ENCODE peak calls at places on chromosomes 3 and 15, in six cellular contexts. H, D, A, T, U and F are unnamed samples. For H3K9me3 and H3K27me3, the result is how much of the 10 kb centered on the place peaks cover.

GRCh38 chr3:90062018-90062417 is 954.6 kb downstream of the EPHA3 start:
- DNase-seq in H (no peak), D (no peak), A (peak), T (no peak), U (no peak), F (no peak)

GRCh38 chr15:79373728-79374127 is 58.4 kb upstream of the MINAR1 start:
- DNase-seq in H (no peak), D (no peak), A (no peak), T (no peak), U (no peak), F (no peak)

GRCh38 chr3:99878005-99878404 is 60.3 kb downstream of the CMSS1 start:
- DNase-seq in H (no peak), D (no peak), A (peak), T (no peak), U (peak), F (no peak)

GRCh38 chr15:78056714-78057269 is 20.7 kb downstream of the TBC1D2B start:
- DNase-seq in H (no peak), D (no peak), A (peak), T (no peak), U (no peak), F (no peak)

GRCh38 chr15:60590935-60591490 is 112.1 kb upstream of the ICE2 start:
- DNase-seq in H (peak), D (peak), A (peak), T (peak), U (peak), F (peak)

GRCh38 chr3:31848921-31849320 is 132.1 kb downstream of the OSBPL10 start:
- DNase-seq in H (no peak), D (no peak), A (no peak), T (no peak), U (no peak), F (no peak)

GRCh38 chr3:17986393-17986816 is 244.0 kb upstream of the TBC1D5 start:
- DNase-seq in H (no peak), D (no peak), A (no peak), T (no peak), U (no peak), F (no peak)

GRCh38 chr3:169534439-169534838 is 129.1 kb downstream of the MECOM start:
- DNase-seq in H (no peak), D (peak), A (no peak), T (no peak), U (no peak), F (no peak)

GRCh38 chr3:43872301-43872700 is 181.6 kb downstream of the ABHD5 start:
- DNase-seq in H (peak), D (no peak), A (peak), T (no peak), U (peak), F (no peak)

GRCh38 chr3:117865338-117865737 is 1155.8 kb downstream of the TUSC7 start:
- DNase-seq in H (no peak), D (no peak), A (no peak), T (no peak), U (no peak), F (no peak)

GRCh38 chr3:130956281-130956680 is 62.4 kb downstream of the ATP2C1 start:
- DNase-seq in H (no peak), D (no peak), A (no peak), T (no peak), U (no peak), F (no peak)

GRCh38 chr3:11734-12133 is 184.8 kb upstream of the CHL1 start:
- DNase-seq in H (peak), D (no peak), A (no peak), T (no peak), U (no peak), F (no peak)

GRCh38 chr3:32487781-32488526 is 14.7 kb downstream of the CMTM6 start:
- DNase-seq in H (no peak), D (no peak), A (no peak), T (no peak), U (no peak), F (no peak)

GRCh38 chr3:75303676-75304075 is 360.5 kb upstream of the FRG2C start:
- DNase-seq in H (no peak), D (no peak), A (no peak), T (no peak), U (no peak), F (no peak)

GRCh38 chr15:77889009-77889806 is 188.3 kb downstream of the TBC1D2B start:
- DNase-seq in H (no peak), D (no peak), A (no peak), T (no peak), U (no peak), F (peak)

GRCh38 chr3:72976182-72976825 is 20.3 kb upstream of the PPP4R2 start:
- DNase-seq in H (no peak), D (no peak), A (peak), T (no peak), U (peak), F (no peak)

GRCh38 chr3:108623504-108623903 is 34.0 kb downstream of the DZIP3 start:
- DNase-seq in H (no peak), D (no peak), A (peak), T (no peak), U (no peak), F (peak)

GRCh38 chr15:85725564-85725963 is 69.2 kb downstream of the KLHL25 start:
- DNase-seq in H (no peak), D (no peak), A (no peak), T (no peak), U (no peak), F (no peak)

GRCh38 chr3:181700168-181701087 is 11.3 kb upstream of the SOX2 start:
- DNase-seq in H (peak), D (peak), A (peak), T (no peak), U (peak), F (peak)
- H3K27ac ChIP-seq in H (no peak), D (no peak), A (no peak), T (no peak), U (no peak), F (no peak)

DNA sequence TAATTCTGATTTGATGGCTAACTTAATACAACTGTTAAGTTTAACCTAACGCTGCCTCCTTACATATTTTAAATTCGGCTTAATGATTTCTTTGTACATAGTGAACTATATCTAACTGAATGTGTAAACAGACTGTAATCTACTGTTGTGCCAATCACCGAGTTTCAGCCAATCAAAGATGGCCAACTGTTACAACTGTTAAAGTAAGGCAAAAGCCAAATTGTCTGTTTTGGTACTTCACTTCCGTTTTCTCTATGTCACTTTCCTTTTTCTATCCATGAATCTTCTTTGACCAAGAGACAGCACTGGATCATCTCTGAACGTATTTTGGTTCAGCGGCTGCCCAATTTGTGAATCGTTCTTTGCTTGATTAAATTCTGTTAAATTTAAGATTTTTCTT is 137.0 kb downstream of the LMLN start:
- DNase-seq in H (no peak), D (no peak), A (no peak), T (no peak), U (no peak), F (no peak)
- H3K9me3 ChIP-seq in H (under half), D (under half), A (under half), T (under half), U (under half), F (under half)

DNA sequence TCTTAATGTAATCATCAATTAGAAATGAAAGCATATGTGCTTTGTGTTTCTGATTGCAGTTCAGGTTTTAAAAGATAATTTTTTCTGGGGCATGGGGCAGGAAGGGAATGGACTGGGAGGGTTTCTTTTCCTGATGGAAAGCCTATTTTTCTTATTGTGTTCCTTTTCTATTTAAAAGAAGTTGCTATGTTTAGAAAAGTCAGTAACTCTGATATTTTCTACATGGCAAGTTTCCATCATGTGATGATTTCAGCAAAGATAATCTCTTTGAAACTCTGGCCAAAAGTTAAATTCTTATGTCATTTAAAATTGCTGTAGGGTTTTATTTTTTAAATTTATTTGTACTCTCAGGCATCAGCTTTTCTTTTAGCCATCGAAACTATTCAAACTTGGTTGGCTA is 601.3 kb downstream of the FOXP1 start:
- DNase-seq in H (no peak), D (no peak), A (no peak), T (no peak), U (no peak), F (no peak)
- H3K27me3 ChIP-seq in H (under half), D (under half), A (under half), T (under half), U (under half), F (under half)

DNA sequence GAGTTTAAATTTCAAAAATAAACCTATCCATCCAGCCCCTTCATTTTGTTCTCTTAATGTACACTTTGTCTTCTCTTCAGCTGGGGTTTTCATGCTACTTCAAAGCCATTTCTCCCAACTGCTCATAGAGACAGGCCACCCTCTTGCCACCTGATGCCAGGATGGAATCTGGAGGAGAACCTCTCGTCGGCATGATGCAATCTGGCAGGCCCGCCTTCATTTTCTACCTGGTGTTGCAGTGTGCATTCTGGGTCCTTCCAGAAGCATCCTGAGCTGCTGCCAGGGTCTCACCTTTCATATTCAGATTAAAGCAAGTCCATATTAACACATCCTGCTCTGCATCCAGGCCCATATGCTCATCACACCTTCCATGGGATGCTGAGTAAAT is 60.8 kb downstream of the CTNNB1 start:
- DNase-seq in H (no peak), D (no peak), A (no peak), T (no peak), U (no peak), F (no peak)
- H3K27ac ChIP-seq in H (no peak), D (no peak), A (no peak), T (no peak), U (no peak), F (no peak)

GRCh38 chr15:25186906-25187645 is 232.3 kb downstream of the SNRPN start:
- DNase-seq in H (no peak), D (no peak), A (no peak), T (no peak), U (no peak), F (peak)

GRCh38 chr15:25188051-25188450 is 233.3 kb downstream of the SNRPN start:
- DNase-seq in H (no peak), D (no peak), A (no peak), T (no peak), U (no peak), F (no peak)

GRCh38 chr15:25189551-25189950 is 234.8 kb downstream of the SNRPN start:
- DNase-seq in H (no peak), D (no peak), A (no peak), T (no peak), U (no peak), F (no peak)

GRCh38 chr15:25186411-25186810 is 231.6 kb downstream of the SNRPN start:
- DNase-seq in H (no peak), D (no peak), A (no peak), T (no peak), U (no peak), F (peak)

GRCh38 chr15:25188551-25189101 is 233.8 kb downstream of the SNRPN start:
- DNase-seq in H (no peak), D (no peak), A (no peak), T (no peak), U (no peak), F (no peak)
- H3K9me3 ChIP-seq in H (half or more), D (under half), A (half or more), T (under half), U (under half), F (under half)

GRCh38 chr3:198106265-198106664 is 146.2 kb downstream of the LMLN start:
- DNase-seq in H (no peak), D (no peak), A (no peak), T (no peak), U (no peak), F (no peak)
- H3K27me3 ChIP-seq in H (under half), D (under half), A (under half), T (under half), U (under half), F (under half)